ENCODE peak calls at places on chromosome 4, in four cellular contexts. O, E, B and V are unnamed samples.

GRCh38 chr4:93828332-93828829 is at the start of gene ATOH1:
- DNase-seq in B (no peak), E (peak; percentile 68), O (peak; percentile 13), V (peak; percentile 89)

GRCh38 chr4:55251352-55251751 is 94.7 kb upstream of the SRD5A3 start:
- DNase-seq in E (no peak), O (no peak), B (no peak), V (no peak)

GRCh38 chr4:183328832-183329231 is 6.6 kb upstream of the CLDN24 start:
- DNase-seq in O (no peak), B (peak; percentile 65), E (no peak), V (no peak)

GRCh38 chr4:88908003-88908402 is 149.0 kb downstream of the FAM13A start:
- DNase-seq in B (no peak), E (no peak), O (no peak), V (no peak)

GRCh38 chr4:128663325-128663724 is 146.2 kb upstream of the JADE1 start:
- DNase-seq in E (no peak), O (no peak), B (no peak), V (no peak)

GRCh38 chr4:127732623-127733199 is 2.5 kb downstream of the SLC25A31 start:
- DNase-seq in B (peak; percentile 35), O (peak; percentile 42), E (peak; percentile 26), V (no peak)

GRCh38 chr4:128284317-128284716 is 3.3 kb downstream of the PGRMC2 start:
- DNase-seq in E (no peak), B (no peak), O (no peak), V (no peak)

GRCh38 chr4:130288576-130288975 is 1192.6 kb downstream of the C4orf33 start:
- DNase-seq in O (no peak), E (no peak), B (no peak), V (no peak)

GRCh38 chr4:4990857-4991540 is 28.3 kb downstream of the CYTL1 start:
- DNase-seq in E (no peak), O (peak; percentile 50), B (no peak), V (no peak)

GRCh38 chr4:148216866-148217814 is 225.1 kb downstream of the NR3C2 start:
- DNase-seq in B (no peak), O (no peak), E (no peak), V (no peak)

GRCh38 chr4:136863756-136864155 is 668.5 kb downstream of the PCDH18 start:
- DNase-seq in B (no peak), O (no peak), E (no peak), V (no peak)

GRCh38 chr4:88104902-88105610 is 53.4 kb downstream of the ABCG2 start:
- DNase-seq in O (no peak), B (no peak), E (peak; percentile 45), V (no peak)

GRCh38 chr4:40736910-40737309 is 12.8 kb upstream of the NSUN7 start:
- DNase-seq in O (peak; percentile 14), B (peak; percentile 21), E (peak; percentile 9), V (no peak)

GRCh38 chr4:176791591-176792347 is 953 bp downstream of the VEGFC start:
- DNase-seq in B (no peak), O (no peak), E (peak; percentile 39), V (peak; percentile 45)

GRCh38 chr4:86233681-86234080 is 126.2 kb downstream of the MAPK10 start:
- DNase-seq in E (no peak), B (no peak), O (no peak), V (no peak)

GRCh38 chr4:140793291-140793690 is 37.1 kb upstream of the TBC1D9 start:
- DNase-seq in O (no peak), E (no peak), B (no peak), V (no peak)

GRCh38 chr4:48681856-48682255 is 98.2 kb downstream of the FRYL start:
- DNase-seq in O (no peak), B (peak; percentile 5), E (no peak), V (no peak)

GRCh38 chr4:39637572-39638357 is 900 bp downstream of the SMIM14 start:
- DNase-seq in O (peak; percentile 41), E (peak; percentile 30), B (peak; percentile 64), V (peak; percentile 72)

GRCh38 chr4:131566026-131566425 is 1583.1 kb upstream of the PCDH10 start:
- DNase-seq in E (no peak), B (no peak), O (no peak), V (no peak)

GRCh38 chr4:86940176-86940575 is 5.4 kb downstream of the AFF1 start:
- DNase-seq in B (no peak), E (no peak), O (no peak), V (no peak)

GRCh38 chr4:110897779-110898178 is 274.9 kb upstream of the PITX2 start:
- DNase-seq in E (no peak), B (no peak), O (no peak), V (no peak)

GRCh38 chr4:95889662-95890061 is 49.8 kb downstream of the PDHA2 start:
- DNase-seq in B (no peak), E (no peak), O (no peak), V (no peak)

GRCh38 chr4:70601422-70602039 is 9.5 kb downstream of the AMBN start:
- DNase-seq in E (peak; percentile 68), B (peak; percentile 62), O (peak; percentile 30), V (peak; percentile 73)

GRCh38 chr4:111632752-111633151 is 512.5 kb upstream of the FAM241A start:
- DNase-seq in B (no peak), O (no peak), E (no peak), V (no peak)

GRCh38 chr4:29805871-29806480 is 914.2 kb upstream of the PCDH7 start:
- DNase-seq in B (no peak), E (no peak), O (no peak), V (no peak)

GRCh38 chr4:176340871-176341685 is 21.3 kb downstream of the SPCS3 start:
- DNase-seq in O (peak; percentile 40), E (peak; percentile 45), B (peak; percentile 24), V (no peak)

GRCh38 chr4:159012381-159012780 is 90.5 kb upstream of the RAPGEF2 start:
- DNase-seq in B (no peak), E (no peak), O (no peak), V (no peak)

GRCh38 chr4:10532155-10532554 is 74.9 kb upstream of the ZNF518B start:
- DNase-seq in E (no peak), B (no peak), O (no peak), V (no peak)

GRCh38 chr4:53005149-53005546 is 143.0 kb downstream of the RASL11B start:
- DNase-seq in B (peak; percentile 18), O (no peak), E (no peak), V (no peak)

GRCh38 chr4:56505269-56506109 is at the start of gene ARL9:
- DNase-seq in E (no peak), O (no peak), B (no peak), V (peak; percentile 76)

GRCh38 chr4:110020139-110020538 is 107.5 kb downstream of the EGF start:
- DNase-seq in O (no peak), B (peak; percentile 20), E (no peak), V (peak; percentile 20)

GRCh38 chr4:75343333-75343732 is 170.9 kb downstream of the RCHY1 start:
- DNase-seq in E (no peak), B (no peak), O (no peak), V (no peak)

GRCh38 chr4:38491854-38492478 is 172.0 kb upstream of the KLF3 start:
- DNase-seq in B (no peak), E (no peak), O (no peak), V (no peak)

DNA sequence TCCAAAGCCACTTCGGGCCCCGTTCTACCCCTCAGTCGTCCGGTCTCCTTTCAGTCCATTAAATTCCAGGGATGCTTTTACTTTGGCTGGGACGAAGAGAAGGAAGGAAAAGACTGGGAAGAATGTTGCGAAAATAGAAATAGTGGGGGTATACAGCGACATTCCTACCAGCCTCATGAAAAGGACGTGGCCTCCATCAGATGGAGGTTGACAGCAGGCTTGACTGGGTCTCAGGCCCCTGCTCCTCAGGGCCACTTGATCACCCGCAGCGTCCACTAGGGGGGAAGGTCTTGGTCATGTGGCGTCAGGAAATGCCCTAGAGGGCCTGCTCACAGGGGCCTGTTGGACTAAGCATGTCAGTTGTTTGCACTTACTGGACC is 671 bp upstream of the ANKRD50 start:
- DNase-seq in O (peak; percentile 78), E (peak; percentile 55), B (peak; percentile 80), V (peak; percentile 61)
- TF ChIP-seq ELF4 in O (no peak), E (no peak), B (no peak), V (no peak)

DNA sequence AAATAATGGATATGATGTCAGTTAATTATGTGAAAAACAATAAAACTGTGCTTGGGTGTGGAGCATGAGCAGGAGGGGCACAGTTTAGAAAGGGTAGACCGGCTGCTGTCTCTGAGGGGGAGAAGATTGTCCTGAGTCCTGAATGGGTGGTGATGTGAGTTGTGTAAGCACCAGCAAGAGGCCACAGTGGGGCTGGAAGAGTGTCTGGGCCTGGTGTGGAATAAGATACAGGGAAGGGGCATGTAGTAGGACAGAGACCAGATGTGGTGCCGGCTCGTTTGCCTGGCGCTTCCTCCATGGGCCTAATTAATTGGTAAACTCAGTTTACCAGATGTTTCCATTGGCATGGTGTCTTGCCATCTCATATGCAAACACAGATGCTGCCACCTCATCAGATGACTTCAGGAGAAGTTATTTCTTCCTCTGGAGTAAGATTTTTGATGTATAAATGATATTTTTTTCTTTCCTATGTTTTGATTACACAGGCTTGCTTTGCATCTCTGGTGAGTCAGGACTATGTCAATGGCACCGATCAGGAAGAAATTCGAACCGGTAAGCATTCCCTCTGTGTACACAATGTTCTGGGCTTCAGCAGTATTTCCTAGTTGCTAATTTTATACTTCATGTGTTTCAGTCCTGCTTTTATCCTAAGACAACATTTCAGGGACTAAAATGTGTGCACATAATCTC is 5.1 kb downstream of the MED28 start:
- DNase-seq in B (no peak), O (no peak), E (no peak), V (no peak)
- TF ChIP-seq ELF4 in B (no peak), O (no peak), E (no peak), V (no peak)

GRCh38 chr4:76607846-76608245 is 172.8 kb downstream of the SHROOM3 start:
- DNase-seq in E (no peak), O (no peak), B (no peak), V (no peak)

GRCh38 chr4:76606662-76607265 is 171.7 kb downstream of the SHROOM3 start:
- DNase-seq in B (no peak), O (no peak), E (no peak), V (no peak)

GRCh38 chr4:76601791-76602190 is 166.8 kb downstream of the SHROOM3 start:
- DNase-seq in B (no peak), O (peak; percentile 61), E (no peak), V (no peak)

GRCh38 chr4:76607266-76607799 is 172.3 kb downstream of the SHROOM3 start:
- DNase-seq in B (no peak), E (no peak), O (no peak), V (no peak)

GRCh38 chr4:76605099-76605563 is 170.1 kb downstream of the SHROOM3 start:
- DNase-seq in O (no peak), B (no peak), E (no peak), V (no peak)
- TF ChIP-seq ELF4 in O (no peak), B (no peak), E (no peak), V (no peak)

DNA sequence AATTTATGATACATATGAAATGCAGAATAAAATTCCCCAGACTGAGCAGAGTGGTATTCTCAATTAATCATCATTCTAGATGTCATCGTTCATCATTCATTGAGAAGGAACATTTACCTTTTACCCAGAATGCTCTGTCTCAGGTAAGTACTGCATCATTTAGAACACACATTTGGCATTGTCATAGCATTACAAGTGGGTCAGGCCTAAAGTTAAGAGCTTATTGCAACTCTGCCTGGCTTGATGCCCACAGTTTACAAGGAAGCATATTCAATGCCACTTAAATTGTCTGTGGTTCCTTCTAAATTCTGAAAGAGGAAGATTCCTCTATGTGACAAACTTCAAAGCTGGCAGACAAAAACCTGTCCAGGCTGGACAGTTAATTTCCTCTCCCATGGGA is 87.3 kb downstream of the CAMK2D start:
- DNase-seq in E (no peak), B (no peak), O (no peak), V (no peak)
- TF ChIP-seq ELF4 in E (no peak), B (no peak), O (no peak), V (no peak)

GRCh38 chr4:78213218-78213617 is 156.1 kb downstream of the FRAS1 start:
- DNase-seq in B (no peak), O (no peak), E (no peak), V (no peak)
- TF ChIP-seq ELF4 in B (no peak), O (no peak), E (no peak), V (no peak)